ENCODE peak calls at places on chromosomes 13 and 19, in six cellular contexts. I is lung; O is heart right ventricle; A is naive thymus-derived CD4-positive, alpha-beta T cell; Z is GM23248; K is SJCRH30. F is an unnamed sample.

GRCh38 chr13:20182231-20182846 is 10.4 kb downstream of the GJB2 start:
- DNase-seq in I (peak; percentile 52), O (no peak), A (peak; percentile 70), Z (peak; percentile 83), K (peak; percentile 57), F (peak; percentile 85)

GRCh38 chr19:4025317-4025716 is 17.8 kb downstream of the PIAS4 start:
- DNase-seq in I (no peak), O (no peak), A (no peak), Z (no peak), K (no peak), F (no peak)

GRCh38 chr19:49442354-49442753 is 1.0 kb upstream of the SLC17A7 start:
- DNase-seq in I (no peak), O (peak; percentile 44), A (no peak), Z (peak; percentile 36), K (peak; percentile 65), F (peak; percentile 81)

GRCh38 chr19:45075215-45076028 is 856 bp downstream of the ZNF296 start:
- DNase-seq in I (peak; percentile 92), O (peak; percentile 55), A (no peak), Z (peak; percentile 26), K (peak; percentile 25), F (no peak)

GRCh38 chr19:3114811-3115210 is 20.6 kb downstream of the GNA11 start:
- DNase-seq in I (no peak), O (no peak), A (no peak), Z (no peak), K (no peak), F (no peak)

GRCh38 chr13:28040977-28041376 is 52.5 kb upstream of the URAD start:
- DNase-seq in I (no peak), O (no peak), A (no peak), Z (no peak), K (no peak), F (no peak)

GRCh38 chr13:99986751-99987150 is 5.2 kb downstream of the ZIC2 start:
- DNase-seq in I (no peak), O (no peak), A (no peak), Z (no peak), K (no peak), F (peak; percentile 82)

GRCh38 chr19:42092350-42092749 is 16.4 kb downstream of the ZNF574 start:
- DNase-seq in I (no peak), O (no peak), A (no peak), Z (peak; percentile 37), K (peak; percentile 67), F (peak; percentile 56)

GRCh38 chr13:30235206-30235605 is 72.1 kb downstream of the KATNAL1 start:
- DNase-seq in I (no peak), O (no peak), A (no peak), Z (peak; percentile 7), K (no peak), F (peak; percentile 49)

DNA sequence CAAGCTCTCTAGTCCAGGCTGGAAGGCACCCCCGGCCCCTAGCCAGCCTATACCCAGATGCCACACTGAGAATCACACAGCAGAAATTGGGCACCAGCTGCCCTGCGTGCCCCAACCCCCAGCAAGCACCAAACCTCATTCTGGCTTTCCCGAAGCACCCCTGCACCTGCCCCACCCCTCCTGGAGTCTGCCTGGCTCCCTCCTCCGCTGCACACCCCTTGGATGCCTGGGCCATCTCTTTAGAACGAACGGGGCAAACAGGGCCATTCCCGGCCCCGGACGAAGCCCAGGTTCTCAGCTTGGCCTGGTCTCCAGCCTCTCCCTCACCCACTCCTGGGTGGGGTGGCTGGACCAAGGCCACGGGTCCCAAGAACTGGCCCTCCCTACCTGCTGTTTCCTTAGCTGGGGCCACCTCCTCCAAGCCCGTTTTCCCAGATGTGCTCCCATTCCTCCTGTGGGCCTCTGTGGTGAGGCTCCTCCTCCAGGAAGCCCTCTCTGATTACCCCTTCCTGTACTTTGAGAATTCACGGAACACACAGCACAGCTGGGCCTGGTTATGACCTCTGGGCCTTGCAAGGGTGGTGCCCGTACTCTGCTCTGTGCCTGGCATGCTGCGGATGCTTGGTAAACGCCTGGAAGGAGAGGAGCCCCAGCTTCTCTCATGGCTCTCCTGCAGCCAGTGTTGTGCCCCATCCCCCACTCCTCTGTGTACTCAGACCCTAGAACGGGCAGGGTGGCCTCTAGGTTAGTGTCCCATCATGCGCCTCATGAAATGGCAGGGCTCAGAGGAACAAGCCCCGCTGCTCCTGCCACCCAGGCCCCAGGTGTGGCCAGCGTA is 21.4 kb downstream of the CEBPG start:
- DNase-seq in I (no peak), O (no peak), A (no peak), Z (peak; percentile 37), K (no peak), F (no peak)
- H3K4me1 ChIP-seq in I (peaks cover 40% of the 10 kb centered on the region), O (peaks cover 79% of the 10 kb centered on the region), A (no peaks in the 10 kb centered on the region), Z (peaks cover 35% of the 10 kb centered on the region), K (peaks cover 48% of the 10 kb centered on the region), F (peaks cover 8% of the 10 kb centered on the region)

GRCh38 chr19:38696733-38697055 is 47.6 kb downstream of the CAPN12 start:
- DNase-seq in I (no peak), O (no peak), A (no peak), Z (no peak), K (no peak), F (no peak)

GRCh38 chr19:38695832-38696732 is 48.2 kb downstream of the CAPN12 start:
- DNase-seq in I (no peak), O (peak; percentile 7), A (no peak), Z (no peak), K (no peak), F (no peak)

GRCh38 chr19:38697197-38697596 is 47.1 kb downstream of the CAPN12 start:
- DNase-seq in I (no peak), O (no peak), A (no peak), Z (no peak), K (no peak), F (no peak)

GRCh38 chr19:38693380-38694223 is 46.2 kb downstream of the ACTN4 start:
- DNase-seq in I (no peak), O (peak; percentile 66), A (no peak), Z (peak; percentile 79), K (peak; percentile 93), F (peak; percentile 77)

DNA sequence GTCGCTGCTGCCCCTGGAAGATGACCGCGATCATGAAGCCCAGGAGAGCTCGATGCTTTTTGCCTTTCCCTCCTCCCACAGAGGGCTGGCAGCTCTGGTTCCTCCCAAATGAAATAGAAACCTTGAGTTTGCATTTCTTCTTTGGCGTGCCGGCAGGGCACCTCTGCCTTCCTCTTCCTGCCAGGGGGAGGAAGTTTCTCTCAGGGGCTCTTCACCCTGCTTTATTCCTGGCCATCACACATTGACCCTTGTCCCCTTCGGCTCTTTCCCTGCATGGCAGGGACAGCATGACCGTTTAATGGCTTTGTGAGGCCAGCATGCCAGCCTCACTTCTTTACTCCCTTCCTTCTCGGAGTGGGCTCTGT is 47.9 kb downstream of the ACTN4 start:
- DNase-seq in I (no peak), O (no peak), A (no peak), Z (no peak), K (no peak), F (no peak)
- H3K27ac ChIP-seq in I (peak overlapping the region; percentile 50), O (peak overlapping the region; percentile 27), A (no peak overlapping the region), Z (peak overlapping the region; percentile 94), K (no peak overlapping the region), F (peak overlapping the region; percentile 30)

GRCh38 chr19:12137541-12137940 is 2.6 kb downstream of the ZNF20 start:
- DNase-seq in I (no peak), O (no peak), A (peak; percentile 20), Z (peak; percentile 35), K (no peak), F (peak; percentile 25)

GRCh38 chr19:12133069-12133468 is 7.1 kb downstream of the ZNF20 start:
- DNase-seq in I (no peak), O (no peak), A (no peak), Z (peak; percentile 50), K (no peak), F (no peak)
- H3K36me3 ChIP-seq in I (peaks cover 22% of the 10 kb centered on the region), O (peaks cover 61% of the 10 kb centered on the region), A (peaks cover 18% of the 10 kb centered on the region), Z (peaks cover 47% of the 10 kb centered on the region), K (peaks cover 67% of the 10 kb centered on the region), F (peaks cover 52% of the 10 kb centered on the region)

GRCh38 chr19:16591803-16592556 is 19.8 kb upstream of the SLC35E1 start:
- DNase-seq in I (no peak), O (no peak), A (no peak), Z (peak; percentile 37), K (no peak), F (no peak)

GRCh38 chr19:16588824-16589577 is 16.8 kb upstream of the SLC35E1 start:
- DNase-seq in I (no peak), O (no peak), A (no peak), Z (no peak), K (no peak), F (no peak)

GRCh38 chr19:16589917-16590316 is 17.7 kb upstream of the SLC35E1 start:
- DNase-seq in I (peak; percentile 43), O (no peak), A (no peak), Z (no peak), K (no peak), F (peak; percentile 43)

GRCh38 chr19:16593181-16593580 is 21.0 kb upstream of the SLC35E1 start:
- DNase-seq in I (no peak), O (no peak), A (no peak), Z (no peak), K (no peak), F (no peak)

DNA sequence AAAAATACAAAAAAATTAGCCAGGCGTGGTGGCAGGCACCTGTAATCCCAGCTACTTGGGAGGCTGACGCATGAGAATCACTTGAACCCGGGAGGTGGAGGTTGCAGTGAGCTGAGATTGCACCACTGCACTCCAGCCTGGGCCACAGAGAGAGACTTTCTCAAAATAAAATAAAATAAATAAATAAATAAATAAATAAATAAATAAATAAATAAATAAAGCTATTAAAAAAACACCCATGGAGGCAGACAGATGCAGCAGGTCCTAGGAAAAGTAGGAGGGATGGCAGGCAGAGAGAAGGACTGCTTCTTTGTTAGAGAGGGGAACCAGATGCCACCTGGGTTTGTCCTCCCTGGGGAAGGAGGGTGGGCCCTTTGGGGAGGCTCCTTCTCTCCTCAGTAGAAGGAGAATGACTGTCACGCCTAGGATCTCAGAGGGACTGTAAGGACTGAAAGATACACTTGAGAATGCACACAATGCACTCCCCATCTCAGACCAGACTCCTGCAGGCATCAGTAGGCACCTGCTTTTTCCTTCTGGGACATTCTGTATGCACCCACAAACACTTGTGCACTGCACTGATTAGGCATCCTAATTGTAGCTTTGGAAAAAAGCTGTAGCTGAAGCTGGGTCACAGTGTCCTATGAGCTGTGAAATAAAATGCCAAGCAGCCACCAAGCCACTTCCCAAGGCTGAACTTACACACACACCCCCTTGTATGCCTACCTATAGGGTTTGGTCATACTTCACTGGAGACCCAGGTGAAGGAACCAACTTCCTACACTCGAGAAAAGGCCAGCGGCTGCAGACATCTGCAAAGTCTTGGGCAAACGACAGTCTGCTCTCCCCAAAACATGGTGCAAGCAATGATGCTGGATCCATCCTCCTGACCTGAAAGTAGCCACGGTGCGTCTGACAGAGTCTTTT is 18.9 kb upstream of the SLC35E1 start:
- DNase-seq in I (no peak), O (no peak), A (no peak), Z (no peak), K (no peak), F (no peak)
- H3K4me1 ChIP-seq in I (peaks cover 61% of the 10 kb centered on the region), O (peaks cover 97% of the 10 kb centered on the region), A (peaks cover 64% of the 10 kb centered on the region), Z (peaks cover 19% of the 10 kb centered on the region), K (peaks cover 24% of the 10 kb centered on the region), F (peaks cover 42% of the 10 kb centered on the region)

GRCh38 chr13:113044431-113045114 is 61.0 kb upstream of the F7 start:
- DNase-seq in I (no peak), O (no peak), A (no peak), Z (peak; percentile 69), K (no peak), F (peak; percentile 88)
- H3K27ac ChIP-seq in I (no peak overlapping the region), O (no peak overlapping the region), A (no peak overlapping the region), Z (no peak overlapping the region), K (no peak overlapping the region), F (no peak overlapping the region)